ENCODE peak calls at places on chromosomes 11 and 22, in six cellular contexts. P, G, D, A, M and H are unnamed samples.
A peak's percentile ranks its signal among the peaks of the same experiment; 100 is the strongest.

GRCh38 chr11:130580372-130580771 is 131.9 kb downstream of the ADAMTS15 start:
- DNase-seq in P (no peak), G (no peak), D (peak; percentile 75), A (peak; percentile 71), M (no peak), H (no peak)

GRCh38 chr22:23177197-23177596 is 3.1 kb upstream of the BCR start:
- DNase-seq in P (no peak), G (no peak), D (no peak), A (no peak), M (no peak), H (no peak)

GRCh38 chr11:119369035-119369925 is 12.2 kb downstream of the USP2 start:
- DNase-seq in P (no peak), G (no peak), D (no peak), A (no peak), M (no peak), H (no peak)

GRCh38 chr22:29224121-29224858 is 18.6 kb downstream of the EMID1 start:
- DNase-seq in P (no peak), G (no peak), D (no peak), A (no peak), M (no peak), H (no peak)

GRCh38 chr11:115760921-115761320 is 256.7 kb upstream of the CADM1 start:
- DNase-seq in P (no peak), G (no peak), D (no peak), A (peak; percentile 26), M (no peak), H (no peak)

GRCh38 chr11:61120865-61121831 is 18.9 kb downstream of the CD5 start:
- DNase-seq in P (peak; percentile 71), G (no peak), D (no peak), A (no peak), M (no peak), H (no peak)

GRCh38 chr11:71999813-72000590 is 1.3 kb downstream of the IL18BP start:
- DNase-seq in P (no peak), G (no peak), D (no peak), A (no peak), M (no peak), H (no peak)

GRCh38 chr11:32006799-32007388 is 84.0 kb upstream of the RCN1 start:
- DNase-seq in P (peak; percentile 60), G (peak; percentile 61), D (peak; percentile 73), A (peak; percentile 48), M (no peak), H (peak; percentile 37)

GRCh38 chr11:95108159-95108611 is 18.5 kb downstream of the ENDOD1 start:
- DNase-seq in P (no peak), G (no peak), D (peak; percentile 36), A (no peak), M (no peak), H (no peak)

GRCh38 chr22:20523118-20523983 is 15.9 kb downstream of the MED15 start:
- DNase-seq in P (no peak), G (peak; percentile 6), D (no peak), A (no peak), M (no peak), H (no peak)

GRCh38 chr11:73226297-73227006 is 8.4 kb downstream of the P2RY2 start:
- DNase-seq in P (no peak), G (no peak), D (no peak), A (no peak), M (no peak), H (no peak)

GRCh38 chr11:103110406-103110805 is 1.2 kb downstream of the DYNC2H1 start:
- DNase-seq in P (no peak), G (no peak), D (no peak), A (no peak), M (no peak), H (no peak)

GRCh38 chr11:64759722-64760719 is at the start of gene PYGM:
- DNase-seq in P (peak; percentile 28), G (no peak), D (peak; percentile 89), A (peak; percentile 66), M (no peak), H (no peak)